ENCODE peak calls at places on chromosomes 12 and 14, in six cellular contexts. R, O, V, W, Z and Y are unnamed samples.

GRCh38 chr14:104751539-104752337 is 1.2 kb upstream of the SIVA1 start:
- DNase-seq in V (no peak), O (no peak), R (no peak), Z (no peak), W (no peak), Y (no peak)

GRCh38 chr12:119940881-119941280 is 48.2 kb upstream of the BICDL1 start:
- DNase-seq in W (no peak), R (no peak), Z (no peak), V (no peak), O (no peak), Y (no peak)

GRCh38 chr12:120703311-120703942 is 6.8 kb upstream of the UNC119B start:
- DNase-seq in W (peak), O (no peak), V (peak), Z (no peak), R (no peak), Y (no peak)

GRCh38 chr14:64878775-64879634 is 702 bp downstream of the SPTB start:
- DNase-seq in W (no peak), Z (no peak), O (no peak), R (no peak), V (peak), Y (no peak)

GRCh38 chr14:91229743-91230200 is 14.7 kb downstream of the GPR68 start:
- DNase-seq in O (no peak), R (no peak), Z (no peak), V (no peak), W (no peak), Y (no peak)

GRCh38 chr14:69464829-69465228 is 19.7 kb upstream of the PLEKHD1 start:
- DNase-seq in W (no peak), Z (no peak), V (no peak), O (no peak), R (no peak), Y (no peak)

GRCh38 chr14:91606851-91607250 is 96.7 kb upstream of the PPP4R3A start:
- DNase-seq in O (no peak), V (no peak), W (no peak), R (no peak), Z (no peak), Y (no peak)

GRCh38 chr14:23580948-23581281 is 2.3 kb upstream of the JPH4 start:
- DNase-seq in R (peak), W (no peak), V (no peak), Z (no peak), O (peak), Y (peak)

GRCh38 chr14:106294324-106294723 is 767.9 kb downstream of the TMEM121 start:
- DNase-seq in W (no peak), V (no peak), R (no peak), O (no peak), Z (no peak), Y (no peak)

GRCh38 chr14:94016446-94016976 is 9.6 kb upstream of the OTUB2 start:
- DNase-seq in R (no peak), V (no peak), W (no peak), O (no peak), Z (no peak), Y (no peak)

GRCh38 chr14:73616831-73617230 is 4.5 kb downstream of the ACOT6 start:
- DNase-seq in Z (no peak), R (no peak), W (no peak), V (no peak), O (no peak), Y (no peak)

GRCh38 chr12:66600805-66601392 is 78.0 kb downstream of the GRIP1 start:
- DNase-seq in V (no peak), Z (no peak), O (no peak), R (no peak), W (no peak), Y (no peak)

GRCh38 chr12:66598081-66598480 is 80.8 kb downstream of the GRIP1 start:
- DNase-seq in V (no peak), W (no peak), Z (no peak), R (no peak), O (no peak), Y (no peak)

GRCh38 chr12:66603458-66603857 is 75.4 kb downstream of the GRIP1 start:
- DNase-seq in Z (no peak), V (no peak), R (no peak), W (no peak), O (no peak), Y (no peak)

GRCh38 chr12:66602483-66603143 is 76.3 kb downstream of the GRIP1 start:
- DNase-seq in O (no peak), Z (no peak), R (no peak), V (no peak), W (no peak), Y (no peak)

GRCh38 chr12:66603981-66604380 is 74.9 kb downstream of the GRIP1 start:
- DNase-seq in V (no peak), W (no peak), O (no peak), Z (no peak), R (no peak), Y (no peak)
- H3K4me3 ChIP-seq in V (no peak), W (no peak), O (no peak), Z (no peak), R (no peak), Y (no peak)

GRCh38 chr14:56514663-56515371 is 64.8 kb upstream of the TMEM260 start:
- DNase-seq in O (no peak), R (no peak), Z (no peak), W (no peak), V (no peak), Y (no peak)
- TF ChIP-seq CTCF in O (no peak), R (no peak), Z (no peak), W (no peak), V (no peak), Y (no peak)

DNA sequence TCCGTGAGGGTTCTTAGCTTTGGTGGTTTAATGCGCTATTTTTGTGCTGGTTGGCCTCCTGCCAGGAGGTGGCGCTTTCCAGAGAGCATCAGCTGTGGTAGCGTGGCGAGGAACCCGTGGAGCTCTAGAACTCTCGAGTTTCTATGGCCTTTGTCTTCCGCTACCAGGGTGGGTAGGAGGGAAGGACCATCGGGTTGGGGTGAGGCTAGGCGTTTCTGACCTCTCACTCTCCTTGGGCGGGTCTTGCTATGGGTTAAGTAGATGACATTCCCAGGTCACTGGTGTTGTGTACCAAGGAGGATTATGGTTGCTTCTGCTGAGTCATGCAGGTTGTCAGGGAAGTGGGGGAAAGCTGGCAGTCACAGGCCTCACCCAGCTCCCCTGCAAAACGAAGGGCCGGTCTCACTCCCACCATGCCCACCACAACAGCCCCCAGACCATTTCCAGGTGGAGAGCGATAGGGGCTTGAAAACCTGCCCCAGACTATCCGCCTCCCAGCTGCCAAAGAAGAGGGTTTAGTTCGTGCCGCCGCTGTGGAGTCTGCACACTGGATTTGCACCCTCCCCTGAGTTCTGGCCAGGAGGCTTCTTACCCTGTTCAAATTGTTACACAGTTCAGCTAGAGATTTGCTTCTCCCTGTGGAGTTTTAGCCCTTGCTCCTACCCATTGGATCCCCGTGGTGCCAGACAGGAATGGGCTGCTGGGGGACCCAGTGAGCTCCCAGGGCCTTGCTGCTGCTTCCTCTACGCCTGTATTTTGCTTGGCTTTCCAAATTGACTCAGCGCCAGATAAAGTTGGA is 21.9 kb downstream of the RNFT2 start:
- DNase-seq in O (peak), V (peak), W (no peak), R (no peak), Z (no peak), Y (no peak)
- TF ChIP-seq POLR2A in O (no peak), V (no peak), W (no peak), R (no peak), Z (no peak), Y (no peak)

GRCh38 chr14:51860836-51861583 is 598 bp downstream of the GNG2 start:
- DNase-seq in R (no peak), O (no peak), V (no peak), Z (no peak), W (no peak), Y (no peak)

GRCh38 chr14:51859136-51859535 is 1.3 kb upstream of the GNG2 start:
- DNase-seq in W (no peak), O (no peak), V (no peak), R (no peak), Z (no peak), Y (no peak)

GRCh38 chr14:51860164-51860835 is at the start of gene GNG2:
- DNase-seq in W (peak), O (peak), Z (peak), V (peak), R (peak), Y (peak)

GRCh38 chr14:51862839-51863235 is 2.4 kb downstream of the GNG2 start:
- DNase-seq in Z (no peak), V (no peak), O (no peak), W (no peak), R (no peak), Y (no peak)

GRCh38 chr14:51862171-51862838 is 1.9 kb downstream of the GNG2 start:
- DNase-seq in Z (no peak), W (no peak), O (no peak), R (no peak), V (no peak), Y (no peak)
- H3K4me3 ChIP-seq in Z (peak), W (peak), O (peak), R (peak), V (peak), Y (no peak)